ENCODE peak calls at places on chromosomes 5 and 9, in six cellular contexts. D is GM12878, Q is K562, V is H1, A is HepG2, S is GM12891. E is an unnamed sample.
A peak's percentile ranks its signal among the peaks of the same experiment; 100 is the strongest.

GRCh38 chr9:83583151-83584014 is 39.6 kb upstream of the IDNK start:
- DNase-seq in D (no peak), Q (peak; percentile 50), V (peak; percentile 47), A (peak; percentile 47), S (peak; percentile 14), E (peak; percentile 13)

GRCh38 chr9:131502781-131503625 is at the start of gene POMT1:
- DNase-seq in D (peak; percentile 59), Q (peak; percentile 99), V (peak; percentile 54), A (peak; percentile 73), S (peak; percentile 99), E (peak; percentile 99)

GRCh38 chr9:135793221-135794056 is 91.5 kb downstream of the KCNT1 start:
- DNase-seq in D (no peak), Q (no peak), V (no peak), A (no peak), S (no peak), E (no peak)

GRCh38 chr5:150623152-150623877 is 17.1 kb upstream of the SYNPO start:
- DNase-seq in D (no peak), Q (no peak), V (no peak), A (no peak), S (no peak), E (no peak)

GRCh38 chr5:40547557-40547956 is 132.2 kb upstream of the PTGER4 start:
- DNase-seq in D (no peak), Q (no peak), V (no peak), A (no peak), S (no peak), E (no peak)

GRCh38 chr5:113447651-113448050 is 12.9 kb upstream of the TSSK1B start:
- DNase-seq in D (no peak), Q (no peak), V (no peak), A (peak; percentile 23), S (no peak), E (no peak)

GRCh38 chr5:148474025-148474511 is 90.3 kb downstream of the FBXO38 start:
- DNase-seq in D (no peak), Q (peak; percentile 27), V (no peak), A (no peak), S (no peak), E (no peak)

GRCh38 chr9:137482094-137482781 is 23.1 kb upstream of the NSMF start:
- DNase-seq in D (peak; percentile 8), Q (peak; percentile 75), V (no peak), A (peak; percentile 31), S (no peak), E (no peak)

GRCh38 chr5:169946743-169947142 is 33.6 kb downstream of the INSYN2B start:
- DNase-seq in D (no peak), Q (no peak), V (no peak), A (no peak), S (no peak), E (no peak)

GRCh38 chr9:93169444-93169843 is 14.5 kb upstream of the WNK2 start:
- DNase-seq in D (no peak), Q (no peak), V (no peak), A (no peak), S (no peak), E (no peak)

GRCh38 chr5:169652057-169652456 is 15.0 kb downstream of the DOCK2 start:
- DNase-seq in D (no peak), Q (no peak), V (no peak), A (no peak), S (no peak), E (no peak)

GRCh38 chr9:110213413-110214044 is 5.6 kb upstream of the C9orf152 start:
- DNase-seq in D (no peak), Q (no peak), V (no peak), A (peak; percentile 57), S (no peak), E (no peak)

GRCh38 chr9:129136446-129137049 is 25.3 kb downstream of the PTPA start:
- DNase-seq in D (no peak), Q (no peak), V (no peak), A (no peak), S (no peak), E (no peak)
- TF ChIP-seq POLR2AphosphoS5 in D (no peak), Q (no peak), V (no peak), A (no peak), S (no peak), E (no peak)

DNA sequence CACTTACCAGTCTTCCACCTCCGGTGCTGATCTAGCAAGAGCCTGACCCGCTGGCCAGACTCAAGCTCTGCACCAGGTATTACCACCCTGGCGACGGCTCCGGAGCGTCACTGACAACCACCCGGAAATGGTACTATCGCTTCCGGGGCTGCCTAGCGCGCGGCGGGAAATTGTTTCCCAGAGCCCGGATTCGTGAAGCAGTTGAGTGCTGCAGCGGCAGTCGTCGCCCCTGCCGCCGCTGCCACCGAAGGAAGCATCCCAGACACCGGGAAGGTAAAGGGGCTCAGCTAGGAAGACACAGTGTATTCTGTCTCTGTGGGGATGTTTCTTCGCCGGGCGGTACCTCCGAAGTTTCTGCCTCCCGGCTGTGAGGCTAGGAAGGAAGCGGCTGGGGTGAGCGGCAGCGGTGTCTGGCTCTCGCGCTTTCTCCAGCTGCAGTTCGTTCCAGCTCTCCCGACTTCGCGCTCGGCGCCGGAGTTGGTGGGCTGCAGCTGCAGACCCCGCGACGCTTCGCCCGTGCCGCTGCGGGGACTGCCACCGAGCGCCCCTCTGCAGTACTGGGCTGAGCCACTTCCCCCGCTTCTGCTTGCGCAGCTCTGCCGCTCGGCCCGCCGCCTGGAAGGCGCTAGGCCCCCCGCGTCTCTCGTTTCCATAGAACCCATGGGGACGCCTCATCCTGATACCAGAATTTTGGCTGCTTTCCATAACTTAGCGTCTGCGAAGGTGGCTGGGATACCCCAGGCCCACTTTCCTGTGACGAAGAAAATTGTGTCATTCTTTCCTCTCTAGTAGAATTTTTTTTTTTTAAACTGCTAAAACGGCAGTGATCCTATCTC is at the start of the genes KIAA0825 and SLF1:
- DNase-seq in D (peak; percentile 39), Q (peak; percentile 56), V (peak; percentile 63), A (peak; percentile 84), S (peak; percentile 61), E (peak; percentile 64)
- TF ChIP-seq POLR2A in D (peak; percentile 80), Q (peak; percentile 79), V (peak; percentile 86), A (peak; percentile 70), S (peak; percentile 69), E (peak; percentile 77)

GRCh38 chr5:125798311-125798710 is 624.9 kb upstream of the GRAMD2B start:
- DNase-seq in D (no peak), Q (no peak), V (no peak), A (no peak), S (no peak), E (no peak)
- TF ChIP-seq TAF1 in D (no peak), Q (no peak), V (no peak), A (no peak), S (no peak), E (no peak)

DNA sequence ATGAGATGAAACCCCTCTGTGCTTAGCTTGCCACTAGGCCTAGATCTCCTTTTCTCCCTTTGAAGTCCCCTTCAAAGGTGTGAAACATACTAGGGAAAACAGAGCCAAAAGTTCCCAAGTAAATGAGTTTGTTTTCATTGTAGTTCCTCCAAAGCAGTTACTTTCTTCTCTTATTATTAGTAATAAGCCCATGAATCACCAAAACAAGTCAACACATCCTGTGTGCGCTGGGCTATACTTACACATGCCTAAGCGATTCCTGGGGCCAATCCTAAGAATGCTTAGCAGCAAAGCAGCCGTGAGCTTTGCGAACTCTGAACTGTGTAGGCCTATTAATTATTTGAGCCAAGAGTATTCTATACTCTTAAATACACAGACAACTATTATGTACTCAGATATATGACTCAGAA is 7.6 kb downstream of the ENC1 start:
- DNase-seq in D (no peak), Q (no peak), V (no peak), A (peak; percentile 68), S (no peak), E (no peak)
- TF ChIP-seq POLR2AphosphoS5 in D (no peak), Q (no peak), V (no peak), A (no peak), S (no peak), E (no peak)

GRCh38 chr5:62589504-62589903 is 10.9 kb downstream of the LRRC70 start:
- DNase-seq in D (no peak), Q (no peak), V (no peak), A (no peak), S (no peak), E (no peak)

GRCh38 chr5:62587737-62588136 is 9.1 kb downstream of the LRRC70 start:
- DNase-seq in D (no peak), Q (no peak), V (no peak), A (peak; percentile 12), S (no peak), E (no peak)

GRCh38 chr5:62588668-62589067 is 10.0 kb downstream of the LRRC70 start:
- DNase-seq in D (no peak), Q (no peak), V (no peak), A (peak; percentile 58), S (no peak), E (no peak)

GRCh38 chr5:62592558-62592957 is 13.9 kb downstream of the LRRC70 start:
- DNase-seq in D (no peak), Q (no peak), V (no peak), A (no peak), S (no peak), E (no peak)

GRCh38 chr5:62590396-62590795 is 11.8 kb downstream of the LRRC70 start:
- DNase-seq in D (no peak), Q (no peak), V (no peak), A (no peak), S (no peak), E (no peak)
- TF ChIP-seq POLR2A in D (no peak), Q (no peak), V (no peak), A (no peak), S (no peak), E (no peak)

GRCh38 chr9:353077-353476 is 138.4 kb downstream of the DOCK8 start:
- DNase-seq in D (no peak), Q (no peak), V (no peak), A (no peak), S (no peak), E (no peak)

GRCh38 chr9:347667-348292 is 133.1 kb downstream of the DOCK8 start:
- DNase-seq in D (no peak), Q (peak; percentile 16), V (no peak), A (peak; percentile 29), S (no peak), E (no peak)

GRCh38 chr9:354453-354852 is 139.8 kb downstream of the DOCK8 start:
- DNase-seq in D (no peak), Q (no peak), V (no peak), A (no peak), S (no peak), E (no peak)

GRCh38 chr9:350354-350753 is 135.7 kb downstream of the DOCK8 start:
- DNase-seq in D (no peak), Q (no peak), V (no peak), A (no peak), S (no peak), E (no peak)

DNA sequence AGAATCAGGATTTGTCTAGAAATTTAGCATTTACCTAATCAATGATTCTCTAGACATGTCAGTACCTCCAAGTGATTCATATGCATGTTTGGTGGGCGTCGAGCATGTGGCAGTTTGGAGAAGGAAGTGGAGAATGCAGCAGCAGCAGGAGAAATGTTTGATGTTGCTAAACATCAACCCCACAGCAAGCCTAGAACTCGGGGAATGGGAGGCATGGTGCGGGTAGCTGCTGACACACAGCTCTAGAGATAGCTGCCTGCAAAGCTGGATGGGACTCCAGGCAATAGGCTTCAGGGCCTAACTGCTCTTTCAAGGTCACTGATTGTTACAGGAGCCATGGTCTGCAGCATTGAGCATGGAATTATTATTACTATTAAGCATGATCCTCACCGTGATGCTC is 137.3 kb downstream of the DOCK8 start:
- DNase-seq in D (no peak), Q (no peak), V (no peak), A (no peak), S (no peak), E (no peak)
- TF ChIP-seq TAF1 in D (no peak), Q (no peak), V (no peak), A (no peak), S (no peak), E (no peak)